ENCODE peak calls at places on chromosomes 11 and 22, in four cellular contexts. Y, U, K and F are unnamed samples.

GRCh38 chr11:8830641-8831040 is 80.3 kb upstream of the AKIP1 start:
- DNase-seq in Y (no peak), U (no peak), K (no peak), F (no peak)

GRCh38 chr22:38078046-38078840 is 5.7 kb downstream of the SLC16A8 start:
- DNase-seq in Y (no peak), U (no peak), K (no peak), F (no peak)

GRCh38 chr11:831132-831864 is 1.5 kb upstream of the CD151 start:
- DNase-seq in Y (no peak), U (no peak), K (no peak), F (no peak)

GRCh38 chr22:27857441-27857840 is 55.9 kb upstream of the MN1 start:
- DNase-seq in Y (no peak), U (no peak), K (no peak), F (no peak)

GRCh38 chr11:12745787-12746186 is 71.6 kb downstream of the TEAD1 start:
- DNase-seq in Y (no peak), U (no peak), K (no peak), F (no peak)

GRCh38 chr22:46425011-46425410 is 89.5 kb downstream of the TRMU start:
- DNase-seq in Y (no peak), U (peak), K (no peak), F (no peak)

GRCh38 chr11:1953489-1954284 is 6.6 kb downstream of the MRPL23 start:
- DNase-seq in Y (peak), U (no peak), K (no peak), F (no peak)

GRCh38 chr22:47126344-47126811 is 363.9 kb downstream of the TBC1D22A start:
- DNase-seq in Y (no peak), U (no peak), K (no peak), F (no peak)

GRCh38 chr22:19454156-19454555 is 6.6 kb upstream of the C22orf39 start:
- DNase-seq in Y (no peak), U (no peak), K (no peak), F (no peak)